ENCODE peak calls at places on chromosomes 11 and 22, in seven cellular contexts. Z is IMR-90, H is H9, E is mesendoderm, L is mesenchymal stem cell, Y is H1, B is trophoblast cell. U is an unnamed sample. For H3K4me1, the result is how much of the 10 kb centered on the place peaks cover.

GRCh38 chr22:42078469-42079318 is 806 bp upstream of the SMDT1 start:
- DNase-seq in Z (no peak), H (peak), E (no peak), L (no peak), Y (no peak), B (no peak), U (no peak)

GRCh38 chr11:125061237-125061636 is 1.9 kb upstream of the SLC37A2 start:
- DNase-seq in Z (no peak), H (no peak), E (no peak), L (no peak), Y (no peak), B (no peak), U (no peak)

GRCh38 chr11:9565822-9566560 is 7.5 kb upstream of the WEE1 start:
- DNase-seq in Z (peak), H (peak), E (peak), L (peak), Y (no peak), B (peak), U (peak)

GRCh38 chr22:39238561-39238960 is 6.2 kb downstream of the PDGFB start:
- DNase-seq in Z (no peak), H (no peak), E (no peak), L (no peak), Y (no peak), B (no peak), U (no peak)

GRCh38 chr22:37226087-37226486 is 13.8 kb upstream of the SSTR3 start:
- DNase-seq in Z (no peak), H (no peak), E (no peak), L (no peak), Y (no peak), B (no peak), U (no peak)

GRCh38 chr11:3971756-3972404 is 116.4 kb downstream of the STIM1 start:
- DNase-seq in Z (peak), H (no peak), E (no peak), L (peak), Y (no peak), B (no peak), U (no peak)

GRCh38 chr11:93547028-93547427 is 3.8 kb upstream of the SMCO4 start:
- DNase-seq in Z (no peak), H (no peak), E (no peak), L (no peak), Y (no peak), B (peak), U (no peak)

GRCh38 chr11:926341-926916 is 759 bp downstream of the AP2A2 start:
- DNase-seq in Z (peak), H (no peak), E (peak), L (peak), Y (no peak), B (peak), U (no peak)

GRCh38 chr11:104883342-104883741 is 14.9 kb downstream of the CASP12 start:
- DNase-seq in Z (no peak), H (no peak), E (no peak), L (no peak), Y (no peak), B (no peak), U (no peak)

GRCh38 chr11:108543316-108543955 is 45.3 kb upstream of the POGLUT3 start:
- DNase-seq in Z (no peak), H (no peak), E (no peak), L (no peak), Y (no peak), B (no peak), U (no peak)

GRCh38 chr11:47248304-47248663 is 330 bp downstream of the ACP2 start:
- DNase-seq in Z (peak), H (no peak), E (no peak), L (peak), Y (no peak), B (no peak), U (peak)

GRCh38 chr11:85698195-85698594 is 12.2 kb upstream of the CCDC89 start:
- DNase-seq in Z (no peak), H (no peak), E (no peak), L (no peak), Y (no peak), B (no peak), U (no peak)

GRCh38 chr11:20156280-20156875 is 3.9 kb downstream of the DBX1 start:
- DNase-seq in Z (no peak), H (peak), E (peak), L (no peak), Y (peak), B (no peak), U (no peak)

GRCh38 chr22:50190182-50190951 is 4.7 kb downstream of the TRABD start:
- DNase-seq in Z (no peak), H (peak), E (peak), L (peak), Y (peak), B (peak), U (no peak)

GRCh38 chr11:107882095-107882820 is 23.7 kb upstream of the SLC35F2 start:
- DNase-seq in Z (no peak), H (no peak), E (peak), L (no peak), Y (no peak), B (peak), U (no peak)

GRCh38 chr11:32137869-32138268 is 47.0 kb downstream of the RCN1 start:
- DNase-seq in Z (no peak), H (no peak), E (no peak), L (no peak), Y (no peak), B (no peak), U (no peak)

GRCh38 chr11:44300881-44301855 is 8.8 kb downstream of the ALX4 start:
- DNase-seq in Z (no peak), H (no peak), E (no peak), L (peak), Y (no peak), B (peak), U (no peak)

GRCh38 chr11:10628506-10629236 is 60.2 kb upstream of the LYVE1 start:
- DNase-seq in Z (no peak), H (no peak), E (no peak), L (no peak), Y (peak), B (no peak), U (no peak)

GRCh38 chr11:44268073-44268806 is 41.7 kb downstream of the ALX4 start:
- DNase-seq in Z (no peak), H (no peak), E (no peak), L (no peak), Y (no peak), B (no peak), U (no peak)

GRCh38 chr22:32328306-32329201 is 29.1 kb upstream of the RFPL3 start:
- DNase-seq in Z (no peak), H (no peak), E (no peak), L (no peak), Y (peak), B (no peak), U (no peak)

GRCh38 chr11:1126491-1126926 is 31.2 kb upstream of the MUC5AC start:
- DNase-seq in Z (no peak), H (peak), E (no peak), L (no peak), Y (no peak), B (no peak), U (no peak)

GRCh38 chr11:132942611-132943324 is 589.5 kb downstream of the OPCML start:
- DNase-seq in Z (no peak), H (peak), E (peak), L (peak), Y (peak), B (no peak), U (peak)

GRCh38 chr22:26285632-26286031 is 116.4 kb downstream of the SEZ6L start:
- DNase-seq in Z (no peak), H (no peak), E (no peak), L (no peak), Y (no peak), B (peak), U (no peak)
- H3K4me1 ChIP-seq in Z (under half), H (under half), E (under half), L (under half), Y (under half), B (under half), U (under half)

GRCh38 chr11:117187799-117188481 is 9.4 kb downstream of the SIDT2 start:
- DNase-seq in Z (no peak), H (no peak), E (no peak), L (no peak), Y (no peak), B (no peak), U (no peak)

GRCh38 chr11:117187428-117187798 is 8.9 kb downstream of the SIDT2 start:
- DNase-seq in Z (no peak), H (no peak), E (no peak), L (no peak), Y (no peak), B (no peak), U (no peak)

GRCh38 chr11:117188620-117189081 is 10.1 kb downstream of the SIDT2 start:
- DNase-seq in Z (no peak), H (no peak), E (no peak), L (no peak), Y (no peak), B (no peak), U (no peak)

GRCh38 chr11:117189941-117190544 is 9.1 kb upstream of the TAGLN start:
- DNase-seq in Z (no peak), H (no peak), E (no peak), L (no peak), Y (no peak), B (no peak), U (no peak)

GRCh38 chr11:117189191-117189940 is 9.8 kb upstream of the TAGLN start:
- DNase-seq in Z (no peak), H (no peak), E (no peak), L (no peak), Y (no peak), B (peak), U (no peak)
- H3K18ac ChIP-seq in Z (no peak), H (no peak), E (no peak), L (no peak), Y (no peak), B (no peak), U (no peak)

DNA sequence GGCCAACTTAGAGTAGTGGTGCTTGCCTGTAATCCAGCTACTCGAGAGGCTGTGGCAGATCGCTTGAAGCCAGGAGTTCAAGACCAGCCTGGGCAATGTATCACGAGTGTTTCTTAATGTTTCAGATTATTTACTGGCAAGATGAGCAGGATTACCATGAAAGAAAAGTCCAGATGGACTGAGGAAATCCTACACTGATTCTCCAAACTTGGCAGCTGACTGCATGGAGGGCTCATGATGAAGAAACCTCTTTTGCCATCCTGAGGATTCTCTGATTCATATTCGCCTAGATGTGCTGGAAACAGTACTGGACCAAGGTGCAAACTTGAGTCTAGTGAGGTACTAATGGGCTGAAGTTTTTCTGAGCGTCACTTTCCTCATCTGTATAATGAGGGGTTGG is 2.8 kb upstream of the SIDT2 start:
- DNase-seq in Z (no peak), H (no peak), E (no peak), L (no peak), Y (no peak), B (no peak), U (no peak)
- H3K4me1 ChIP-seq in Z (under half), H (under half), E (under half), L (under half), Y (under half), B (under half), U (under half)

GRCh38 chr11:33634291-33634834 is 66.3 kb downstream of the C11orf91 start:
- DNase-seq in Z (peak), H (no peak), E (no peak), L (peak), Y (no peak), B (peak), U (no peak)
- H3K18ac ChIP-seq in Z (peak), H (no peak), E (no peak), L (no peak), Y (no peak), B (no peak), U (no peak)

GRCh38 chr22:17241571-17242310 is 22.5 kb upstream of the ADA2 start:
- DNase-seq in Z (no peak), H (no peak), E (no peak), L (no peak), Y (no peak), B (peak), U (no peak)
- H3K4me1 ChIP-seq in Z (under half), H (under half), E (under half), L (under half), Y (under half), B (under half), U (under half)

GRCh38 chr11:110379261-110379660 is 50.5 kb upstream of the FDX1 start:
- DNase-seq in Z (no peak), H (no peak), E (no peak), L (no peak), Y (no peak), B (peak), U (no peak)

GRCh38 chr11:110377451-110377850 is 52.3 kb upstream of the FDX1 start:
- DNase-seq in Z (no peak), H (no peak), E (no peak), L (no peak), Y (no peak), B (peak), U (no peak)

GRCh38 chr11:110379936-110380335 is 49.8 kb upstream of the FDX1 start:
- DNase-seq in Z (no peak), H (no peak), E (no peak), L (no peak), Y (no peak), B (peak), U (no peak)

GRCh38 chr11:110376711-110377324 is 52.9 kb upstream of the FDX1 start:
- DNase-seq in Z (peak), H (peak), E (peak), L (peak), Y (no peak), B (peak), U (peak)

DNA sequence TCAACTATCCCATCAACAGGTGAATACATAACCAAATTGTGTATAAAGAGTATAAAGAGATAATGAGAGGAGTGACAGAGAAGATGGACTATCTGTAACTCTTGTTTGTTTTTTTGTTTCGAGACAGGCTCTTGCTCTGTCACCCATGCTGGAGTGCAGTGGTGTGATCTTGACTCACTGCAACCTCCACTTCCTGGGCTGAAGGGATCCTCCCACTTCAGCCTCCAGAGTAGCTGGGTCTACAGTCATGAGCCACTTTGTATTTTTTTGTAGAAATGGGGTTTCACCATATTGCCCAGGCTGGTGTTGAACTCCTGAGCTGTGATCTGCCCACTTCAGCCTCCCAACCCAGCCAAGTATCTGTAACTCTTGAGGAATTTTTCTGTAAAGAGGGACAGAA is 48.5 kb upstream of the FDX1 start:
- DNase-seq in Z (no peak), H (no peak), E (no peak), L (no peak), Y (no peak), B (peak), U (no peak)
- H3K18ac ChIP-seq in Z (no peak), H (no peak), E (no peak), L (no peak), Y (no peak), B (no peak), U (no peak)

GRCh38 chr22:27387561-27387960 is 414.0 kb downstream of the MN1 start:
- DNase-seq in Z (no peak), H (no peak), E (no peak), L (no peak), Y (no peak), B (no peak), U (no peak)
- H3K4me1 ChIP-seq in Z (under half), H (under half), E (under half), L (under half), Y (under half), B (under half), U (under half)

GRCh38 chr11:69595805-69596665 is 44.9 kb upstream of the CCND1 start:
- DNase-seq in Z (no peak), H (no peak), E (no peak), L (no peak), Y (no peak), B (no peak), U (no peak)

GRCh38 chr11:69598147-69598546 is 42.8 kb upstream of the CCND1 start:
- DNase-seq in Z (no peak), H (no peak), E (peak), L (peak), Y (peak), B (no peak), U (no peak)

GRCh38 chr11:69603163-69603836 is 37.7 kb upstream of the CCND1 start:
- DNase-seq in Z (no peak), H (no peak), E (no peak), L (no peak), Y (peak), B (no peak), U (no peak)

GRCh38 chr11:69601346-69601975 is 39.5 kb upstream of the CCND1 start:
- DNase-seq in Z (no peak), H (no peak), E (no peak), L (no peak), Y (no peak), B (no peak), U (no peak)

GRCh38 chr11:69599502-69599901 is 41.5 kb upstream of the CCND1 start:
- DNase-seq in Z (no peak), H (no peak), E (no peak), L (no peak), Y (peak), B (no peak), U (no peak)
- H3K18ac ChIP-seq in Z (no peak), H (no peak), E (no peak), L (no peak), Y (no peak), B (no peak), U (no peak)

U was measured in neuronal stem cell.